ENCODE peak calls at places on chromosome 1, in nine cellular contexts. One of them, this sample, is unnamed.

GRCh38 chr1:185971688-185972087 is 237.5 kb downstream of the HMCN1 start:
- DNase-seq in retinal pigment epithelial cell: peak; percentile 48
- DNase-seq in osteocyte: no peak
- DNase-seq in adrenal gland: no peak
- DNase-seq in fibroblast of the aortic adventitia: peak; percentile 57
- DNase-seq in GM10248: no peak
- DNase-seq in progenitor cell of endocrine pancreas: no peak
- DNase-seq in WERI-Rb-1: no peak
- DNase-seq in endothelial cell: no peak
- DNase-seq in this sample: no peak

GRCh38 chr1:212203611-212204010 is 81.6 kb upstream of the PPP2R5A start:
- DNase-seq in retinal pigment epithelial cell: no peak
- DNase-seq in osteocyte: no peak
- DNase-seq in adrenal gland: no peak
- DNase-seq in fibroblast of the aortic adventitia: no peak
- DNase-seq in GM10248: no peak
- DNase-seq in progenitor cell of endocrine pancreas: no peak
- DNase-seq in WERI-Rb-1: no peak
- DNase-seq in endothelial cell: no peak
- DNase-seq in this sample: no peak

GRCh38 chr1:56576880-56577858 is 2.2 kb downstream of the PLPP3 start:
- DNase-seq in retinal pigment epithelial cell: no peak
- DNase-seq in osteocyte: no peak
- DNase-seq in adrenal gland: peak; percentile 17
- DNase-seq in fibroblast of the aortic adventitia: peak; percentile 62
- DNase-seq in GM10248: peak; percentile 20
- DNase-seq in progenitor cell of endocrine pancreas: no peak
- DNase-seq in WERI-Rb-1: peak; percentile 11
- DNase-seq in endothelial cell: peak; percentile 15
- DNase-seq in this sample: no peak

GRCh38 chr1:59077739-59078503 is 219.0 kb upstream of the FGGY start:
- DNase-seq in retinal pigment epithelial cell: no peak
- DNase-seq in osteocyte: no peak
- DNase-seq in adrenal gland: no peak
- DNase-seq in fibroblast of the aortic adventitia: no peak
- DNase-seq in GM10248: no peak
- DNase-seq in progenitor cell of endocrine pancreas: no peak
- DNase-seq in WERI-Rb-1: no peak
- DNase-seq in endothelial cell: no peak
- DNase-seq in this sample: no peak

GRCh38 chr1:13775446-13775845 is 75.5 kb downstream of the PRDM2 start:
- DNase-seq in retinal pigment epithelial cell: no peak
- DNase-seq in osteocyte: no peak
- DNase-seq in adrenal gland: no peak
- DNase-seq in fibroblast of the aortic adventitia: peak; percentile 47
- DNase-seq in GM10248: no peak
- DNase-seq in progenitor cell of endocrine pancreas: no peak
- DNase-seq in WERI-Rb-1: no peak
- DNase-seq in endothelial cell: no peak
- DNase-seq in this sample: no peak

GRCh38 chr1:6157132-6157527 is 23.0 kb downstream of the CHD5 start:
- DNase-seq in retinal pigment epithelial cell: no peak
- DNase-seq in osteocyte: no peak
- DNase-seq in adrenal gland: no peak
- DNase-seq in fibroblast of the aortic adventitia: no peak
- DNase-seq in GM10248: no peak
- DNase-seq in progenitor cell of endocrine pancreas: no peak
- DNase-seq in WERI-Rb-1: no peak
- DNase-seq in endothelial cell: no peak
- DNase-seq in this sample: no peak

GRCh38 chr1:165144757-165145397 is 211.6 kb downstream of the LMX1A start:
- DNase-seq in retinal pigment epithelial cell: no peak
- DNase-seq in osteocyte: no peak
- DNase-seq in adrenal gland: peak; percentile 16
- DNase-seq in fibroblast of the aortic adventitia: peak; percentile 72
- DNase-seq in GM10248: peak; percentile 33
- DNase-seq in progenitor cell of endocrine pancreas: peak; percentile 54
- DNase-seq in WERI-Rb-1: peak; percentile 81
- DNase-seq in endothelial cell: peak; percentile 69
- DNase-seq in this sample: peak; percentile 52

GRCh38 chr1:20115916-20116315 is 3.4 kb downstream of the PLA2G2D start:
- DNase-seq in retinal pigment epithelial cell: no peak
- DNase-seq in osteocyte: no peak
- DNase-seq in adrenal gland: no peak
- DNase-seq in fibroblast of the aortic adventitia: no peak
- DNase-seq in GM10248: no peak
- DNase-seq in progenitor cell of endocrine pancreas: no peak
- DNase-seq in WERI-Rb-1: no peak
- DNase-seq in endothelial cell: no peak
- DNase-seq in this sample: no peak

GRCh38 chr1:106278706-106279105 is 777.8 kb upstream of the PRMT6 start:
- DNase-seq in retinal pigment epithelial cell: no peak
- DNase-seq in osteocyte: no peak
- DNase-seq in adrenal gland: no peak
- DNase-seq in fibroblast of the aortic adventitia: no peak
- DNase-seq in GM10248: no peak
- DNase-seq in progenitor cell of endocrine pancreas: no peak
- DNase-seq in WERI-Rb-1: no peak
- DNase-seq in endothelial cell: no peak
- DNase-seq in this sample: no peak

GRCh38 chr1:234089396-234089795 is 184.9 kb downstream of the SLC35F3 start:
- DNase-seq in retinal pigment epithelial cell: no peak
- DNase-seq in osteocyte: no peak
- DNase-seq in adrenal gland: no peak
- DNase-seq in fibroblast of the aortic adventitia: no peak
- DNase-seq in GM10248: no peak
- DNase-seq in progenitor cell of endocrine pancreas: no peak
- DNase-seq in WERI-Rb-1: peak; percentile 40
- DNase-seq in endothelial cell: peak; percentile 23
- DNase-seq in this sample: no peak

GRCh38 chr1:219163401-219163954 is 10.2 kb upstream of the LYPLAL1 start:
- DNase-seq in retinal pigment epithelial cell: no peak
- DNase-seq in osteocyte: no peak
- DNase-seq in adrenal gland: no peak
- DNase-seq in fibroblast of the aortic adventitia: peak; percentile 36
- DNase-seq in GM10248: no peak
- DNase-seq in progenitor cell of endocrine pancreas: no peak
- DNase-seq in WERI-Rb-1: no peak
- DNase-seq in endothelial cell: no peak
- DNase-seq in this sample: no peak

GRCh38 chr1:223639333-223639749 is 26.2 kb downstream of the CAPN8 start:
- DNase-seq in retinal pigment epithelial cell: no peak
- DNase-seq in osteocyte: no peak
- DNase-seq in adrenal gland: no peak
- DNase-seq in fibroblast of the aortic adventitia: no peak
- DNase-seq in GM10248: no peak
- DNase-seq in progenitor cell of endocrine pancreas: no peak
- DNase-seq in WERI-Rb-1: no peak
- DNase-seq in endothelial cell: no peak
- DNase-seq in this sample: peak; percentile 20

GRCh38 chr1:101137144-101138126 is 99.4 kb upstream of the S1PR1 start:
- DNase-seq in retinal pigment epithelial cell: no peak
- DNase-seq in osteocyte: no peak
- DNase-seq in adrenal gland: no peak
- DNase-seq in fibroblast of the aortic adventitia: peak; percentile 74
- DNase-seq in GM10248: no peak
- DNase-seq in progenitor cell of endocrine pancreas: no peak
- DNase-seq in WERI-Rb-1: no peak
- DNase-seq in endothelial cell: no peak
- DNase-seq in this sample: no peak

GRCh38 chr1:46653405-46653853 is 14.7 kb downstream of the ATPAF1 start:
- DNase-seq in retinal pigment epithelial cell: no peak
- DNase-seq in osteocyte: no peak
- DNase-seq in adrenal gland: no peak
- DNase-seq in fibroblast of the aortic adventitia: peak; percentile 31
- DNase-seq in GM10248: no peak
- DNase-seq in progenitor cell of endocrine pancreas: no peak
- DNase-seq in WERI-Rb-1: no peak
- DNase-seq in endothelial cell: no peak
- DNase-seq in this sample: no peak

GRCh38 chr1:18528616-18529015 is 47.9 kb downstream of the KLHDC7A start:
- DNase-seq in retinal pigment epithelial cell: no peak
- DNase-seq in osteocyte: peak; percentile 25
- DNase-seq in adrenal gland: no peak
- DNase-seq in fibroblast of the aortic adventitia: no peak
- DNase-seq in GM10248: no peak
- DNase-seq in progenitor cell of endocrine pancreas: no peak
- DNase-seq in WERI-Rb-1: no peak
- DNase-seq in endothelial cell: no peak
- DNase-seq in this sample: no peak

GRCh38 chr1:18531503-18531845 is 50.7 kb downstream of the KLHDC7A start:
- DNase-seq in retinal pigment epithelial cell: no peak
- DNase-seq in osteocyte: peak; percentile 57
- DNase-seq in adrenal gland: no peak
- DNase-seq in fibroblast of the aortic adventitia: no peak
- DNase-seq in GM10248: no peak
- DNase-seq in progenitor cell of endocrine pancreas: no peak
- DNase-seq in WERI-Rb-1: peak; percentile 79
- DNase-seq in endothelial cell: no peak
- DNase-seq in this sample: no peak

GRCh38 chr1:18532390-18533170 is 51.9 kb downstream of the KLHDC7A start:
- DNase-seq in retinal pigment epithelial cell: no peak
- DNase-seq in osteocyte: peak; percentile 62
- DNase-seq in adrenal gland: no peak
- DNase-seq in fibroblast of the aortic adventitia: no peak
- DNase-seq in GM10248: no peak
- DNase-seq in progenitor cell of endocrine pancreas: no peak
- DNase-seq in WERI-Rb-1: no peak
- DNase-seq in endothelial cell: no peak
- DNase-seq in this sample: no peak

GRCh38 chr1:18529714-18530113 is 49.0 kb downstream of the KLHDC7A start:
- DNase-seq in retinal pigment epithelial cell: no peak
- DNase-seq in osteocyte: peak; percentile 80
- DNase-seq in adrenal gland: no peak
- DNase-seq in fibroblast of the aortic adventitia: no peak
- DNase-seq in GM10248: no peak
- DNase-seq in progenitor cell of endocrine pancreas: no peak
- DNase-seq in WERI-Rb-1: no peak
- DNase-seq in endothelial cell: no peak
- DNase-seq in this sample: no peak

GRCh38 chr1:18530567-18531502 is 50.1 kb downstream of the KLHDC7A start:
- DNase-seq in retinal pigment epithelial cell: no peak
- DNase-seq in osteocyte: peak; percentile 53
- DNase-seq in adrenal gland: peak; percentile 35
- DNase-seq in fibroblast of the aortic adventitia: no peak
- DNase-seq in GM10248: no peak
- DNase-seq in progenitor cell of endocrine pancreas: no peak
- DNase-seq in WERI-Rb-1: peak; percentile 62
- DNase-seq in endothelial cell: no peak
- DNase-seq in this sample: peak; percentile 6
- TF ChIP-seq CTCF in retinal pigment epithelial cell: no peak
- TF ChIP-seq CTCF in osteocyte: no peak
- TF ChIP-seq CTCF in adrenal gland: peak; percentile 18
- TF ChIP-seq CTCF in fibroblast of the aortic adventitia: no peak
- TF ChIP-seq CTCF in GM10248: no peak
- TF ChIP-seq CTCF in progenitor cell of endocrine pancreas: no peak
- TF ChIP-seq CTCF in WERI-Rb-1: peak; percentile 73
- TF ChIP-seq CTCF in endothelial cell: no peak
- TF ChIP-seq CTCF in this sample: no peak

DNA sequence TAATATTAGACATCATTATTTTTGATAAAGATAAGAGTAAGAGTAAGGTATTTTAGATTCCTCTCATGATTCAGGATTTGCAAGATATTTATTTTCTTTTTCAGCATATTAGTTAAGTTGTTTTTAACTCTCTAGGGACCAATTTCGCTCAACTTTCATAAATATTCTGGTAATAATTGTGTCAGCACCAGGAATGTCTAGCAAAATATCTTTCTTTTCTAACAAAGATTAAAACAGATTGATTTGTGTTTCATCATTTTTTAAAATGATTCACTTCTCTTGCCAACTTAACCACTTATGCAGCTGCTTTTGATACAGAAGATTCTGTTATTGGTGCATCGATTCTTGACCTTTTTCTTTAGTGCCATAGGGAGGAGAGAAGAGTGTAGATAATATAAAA is 172.8 kb upstream of the PTGFR start:
- DNase-seq in retinal pigment epithelial cell: no peak
- DNase-seq in osteocyte: no peak
- DNase-seq in adrenal gland: no peak
- DNase-seq in fibroblast of the aortic adventitia: peak; percentile 49
- DNase-seq in GM10248: no peak
- DNase-seq in progenitor cell of endocrine pancreas: no peak
- DNase-seq in WERI-Rb-1: no peak
- DNase-seq in endothelial cell: no peak
- DNase-seq in this sample: no peak
- TF ChIP-seq CTCF in retinal pigment epithelial cell: no peak
- TF ChIP-seq CTCF in osteocyte: no peak
- TF ChIP-seq CTCF in adrenal gland: no peak
- TF ChIP-seq CTCF in fibroblast of the aortic adventitia: no peak
- TF ChIP-seq CTCF in GM10248: no peak
- TF ChIP-seq CTCF in progenitor cell of endocrine pancreas: no peak
- TF ChIP-seq CTCF in WERI-Rb-1: no peak
- TF ChIP-seq CTCF in endothelial cell: no peak
- TF ChIP-seq CTCF in this sample: no peak

GRCh38 chr1:110478241-110478640 is 27.3 kb downstream of the PROK1 start:
- DNase-seq in retinal pigment epithelial cell: no peak
- DNase-seq in osteocyte: no peak
- DNase-seq in adrenal gland: no peak
- DNase-seq in fibroblast of the aortic adventitia: no peak
- DNase-seq in GM10248: no peak
- DNase-seq in progenitor cell of endocrine pancreas: no peak
- DNase-seq in WERI-Rb-1: peak; percentile 33
- DNase-seq in endothelial cell: no peak
- DNase-seq in this sample: no peak

GRCh38 chr1:110476028-110476765 is 25.2 kb downstream of the PROK1 start:
- DNase-seq in retinal pigment epithelial cell: no peak
- DNase-seq in osteocyte: no peak
- DNase-seq in adrenal gland: no peak
- DNase-seq in fibroblast of the aortic adventitia: no peak
- DNase-seq in GM10248: no peak
- DNase-seq in progenitor cell of endocrine pancreas: no peak
- DNase-seq in WERI-Rb-1: no peak
- DNase-seq in endothelial cell: no peak
- DNase-seq in this sample: no peak

GRCh38 chr1:110478886-110479285 is 27.9 kb downstream of the PROK1 start:
- DNase-seq in retinal pigment epithelial cell: no peak
- DNase-seq in osteocyte: no peak
- DNase-seq in adrenal gland: no peak
- DNase-seq in fibroblast of the aortic adventitia: no peak
- DNase-seq in GM10248: no peak
- DNase-seq in progenitor cell of endocrine pancreas: no peak
- DNase-seq in WERI-Rb-1: no peak
- DNase-seq in endothelial cell: no peak
- DNase-seq in this sample: no peak

GRCh38 chr1:110477041-110477440 is 26.1 kb downstream of the PROK1 start:
- DNase-seq in retinal pigment epithelial cell: no peak
- DNase-seq in osteocyte: no peak
- DNase-seq in adrenal gland: peak; percentile 70
- DNase-seq in fibroblast of the aortic adventitia: peak; percentile 75
- DNase-seq in GM10248: no peak
- DNase-seq in progenitor cell of endocrine pancreas: no peak
- DNase-seq in WERI-Rb-1: no peak
- DNase-seq in endothelial cell: no peak
- DNase-seq in this sample: no peak

GRCh38 chr1:110477445-110477957 is 26.6 kb downstream of the PROK1 start:
- DNase-seq in retinal pigment epithelial cell: no peak
- DNase-seq in osteocyte: no peak
- DNase-seq in adrenal gland: peak; percentile 31
- DNase-seq in fibroblast of the aortic adventitia: no peak
- DNase-seq in GM10248: no peak
- DNase-seq in progenitor cell of endocrine pancreas: no peak
- DNase-seq in WERI-Rb-1: peak; percentile 35
- DNase-seq in endothelial cell: no peak
- DNase-seq in this sample: peak; percentile 12
- TF ChIP-seq CTCF in retinal pigment epithelial cell: peak; percentile 46
- TF ChIP-seq CTCF in osteocyte: no peak
- TF ChIP-seq CTCF in adrenal gland: no peak
- TF ChIP-seq CTCF in fibroblast of the aortic adventitia: peak; percentile 22
- TF ChIP-seq CTCF in GM10248: no peak
- TF ChIP-seq CTCF in progenitor cell of endocrine pancreas: peak; percentile 41
- TF ChIP-seq CTCF in WERI-Rb-1: peak; percentile 71
- TF ChIP-seq CTCF in endothelial cell: peak; percentile 36
- TF ChIP-seq CTCF in this sample: peak; percentile 18

GRCh38 chr1:231584117-231584516 is 42.5 kb upstream of the DISC1 start:
- DNase-seq in retinal pigment epithelial cell: peak; percentile 32
- DNase-seq in osteocyte: no peak
- DNase-seq in adrenal gland: no peak
- DNase-seq in fibroblast of the aortic adventitia: peak; percentile 84
- DNase-seq in GM10248: peak; percentile 33
- DNase-seq in progenitor cell of endocrine pancreas: no peak
- DNase-seq in WERI-Rb-1: no peak
- DNase-seq in endothelial cell: no peak
- DNase-seq in this sample: peak; percentile 6
- TF ChIP-seq CTCF in retinal pigment epithelial cell: peak; percentile 35
- TF ChIP-seq CTCF in osteocyte: peak; percentile 49
- TF ChIP-seq CTCF in adrenal gland: peak; percentile 35
- TF ChIP-seq CTCF in fibroblast of the aortic adventitia: peak; percentile 36
- TF ChIP-seq CTCF in GM10248: peak; percentile 12
- TF ChIP-seq CTCF in progenitor cell of endocrine pancreas: no peak
- TF ChIP-seq CTCF in WERI-Rb-1: peak; percentile 20
- TF ChIP-seq CTCF in endothelial cell: no peak
- TF ChIP-seq CTCF in this sample: no peak

This sample was measured in activated CD8-positive, alpha-beta T cell treated with anti-CD3 and anti-CD28 coated beads for 36 hours.